ENCODE peak calls at places on chromosomes 4 and X, in five cellular contexts. One of them, this sample, is unnamed.

GRCh38 chrX:54479471-54480122 is 16.4 kb downstream of the FGD1 start:
- DNase-seq in AG08396: no peak
- DNase-seq in nephron progenitor cell: peak
- DNase-seq in HFFc6: no peak
- DNase-seq in upper lobe of right lung: no peak
- DNase-seq in this sample: no peak

GRCh38 chrX:1391370-1391706 is 575 bp downstream of the SLC25A6 start:
- DNase-seq in upper lobe of right lung: no peak
- DNase-seq in nephron progenitor cell: peak
- DNase-seq in HFFc6: no peak
- DNase-seq in AG08396: peak
- DNase-seq in this sample: no peak

GRCh38 chrX:1165535-1166196 is 46.8 kb downstream of the CRLF2 start:
- DNase-seq in HFFc6: peak
- DNase-seq in upper lobe of right lung: no peak
- DNase-seq in nephron progenitor cell: peak
- DNase-seq in AG08396: no peak
- DNase-seq in this sample: no peak

GRCh38 chrX:131675596-131676194 is 131.8 kb downstream of the OR13H1 start:
- DNase-seq in upper lobe of right lung: no peak
- DNase-seq in HFFc6: no peak
- DNase-seq in nephron progenitor cell: peak
- DNase-seq in AG08396: peak
- DNase-seq in this sample: peak

GRCh38 chr4:67704843-67705242 is 3.9 kb upstream of the UBA6 start:
- DNase-seq in HFFc6: no peak
- DNase-seq in upper lobe of right lung: no peak
- DNase-seq in nephron progenitor cell: no peak
- DNase-seq in AG08396: no peak
- DNase-seq in this sample: no peak

GRCh38 chrX:103918050-103918449 is 44.4 kb upstream of the TMSB15B start:
- DNase-seq in nephron progenitor cell: peak
- DNase-seq in AG08396: peak
- DNase-seq in upper lobe of right lung: no peak
- DNase-seq in HFFc6: peak
- DNase-seq in this sample: peak

GRCh38 chrX:65658229-65658628 is 9.2 kb upstream of the MSN start:
- DNase-seq in HFFc6: no peak
- DNase-seq in AG08396: no peak
- DNase-seq in upper lobe of right lung: no peak
- DNase-seq in nephron progenitor cell: no peak
- DNase-seq in this sample: no peak

GRCh38 chr4:132992686-132993085 is 156.4 kb upstream of the PCDH10 start:
- DNase-seq in upper lobe of right lung: no peak
- DNase-seq in HFFc6: no peak
- DNase-seq in nephron progenitor cell: no peak
- DNase-seq in AG08396: no peak
- DNase-seq in this sample: no peak

GRCh38 chrX:106391284-106391852 is 220.4 kb upstream of the RADX start:
- DNase-seq in upper lobe of right lung: no peak
- DNase-seq in nephron progenitor cell: no peak
- DNase-seq in AG08396: no peak
- DNase-seq in HFFc6: no peak
- DNase-seq in this sample: no peak

GRCh38 chrX:153643431-153644351 is 3.3 kb upstream of the DUSP9 start:
- DNase-seq in nephron progenitor cell: peak
- DNase-seq in upper lobe of right lung: peak
- DNase-seq in HFFc6: no peak
- DNase-seq in AG08396: no peak
- DNase-seq in this sample: no peak

GRCh38 chrX:151982217-151982616 is 7.7 kb upstream of the GABRE start:
- DNase-seq in upper lobe of right lung: no peak
- DNase-seq in AG08396: peak
- DNase-seq in nephron progenitor cell: no peak
- DNase-seq in HFFc6: peak
- DNase-seq in this sample: peak

This sample was measured in HCEC 1CT.